ENCODE peak calls at places on chromosomes 13 and 19, in six cellular contexts. One of them, this sample, is unnamed.
A peak's percentile ranks its signal among the peaks of the same experiment; 100 is the strongest.

GRCh38 chr19:5621945-5622464 is 571 bp downstream of the SAFB2 start:
- DNase-seq in pancreas: peak; percentile 30
- DNase-seq in CD8-positive, alpha-beta T cell: peak; percentile 31
- DNase-seq in left ventricle myocardium inferior: no peak
- DNase-seq in Calu3: peak; percentile 1
- DNase-seq in neural progenitor cell: peak; percentile 29
- DNase-seq in this sample: no peak

GRCh38 chr19:4414144-4414799 is 11.8 kb downstream of the CHAF1A start:
- DNase-seq in pancreas: no peak
- DNase-seq in CD8-positive, alpha-beta T cell: no peak
- DNase-seq in left ventricle myocardium inferior: no peak
- DNase-seq in Calu3: no peak
- DNase-seq in neural progenitor cell: no peak
- DNase-seq in this sample: no peak

GRCh38 chr13:95484052-95484451 is 68.5 kb upstream of the CLDN10 start:
- DNase-seq in pancreas: no peak
- DNase-seq in CD8-positive, alpha-beta T cell: no peak
- DNase-seq in left ventricle myocardium inferior: no peak
- DNase-seq in Calu3: no peak
- DNase-seq in neural progenitor cell: no peak
- DNase-seq in this sample: no peak

GRCh38 chr13:105446197-105446596 is 1089.3 kb downstream of the EFNB2 start:
- DNase-seq in pancreas: no peak
- DNase-seq in CD8-positive, alpha-beta T cell: no peak
- DNase-seq in left ventricle myocardium inferior: no peak
- DNase-seq in Calu3: no peak
- DNase-seq in neural progenitor cell: no peak
- DNase-seq in this sample: no peak

GRCh38 chr19:15330801-15331418 is 1.4 kb downstream of the BRD4 start:
- DNase-seq in pancreas: no peak
- DNase-seq in CD8-positive, alpha-beta T cell: no peak
- DNase-seq in left ventricle myocardium inferior: no peak
- DNase-seq in Calu3: no peak
- DNase-seq in neural progenitor cell: peak; percentile 56
- DNase-seq in this sample: peak; percentile 59

GRCh38 chr19:31591258-31591657 is 242.0 kb upstream of the TSHZ3 start:
- DNase-seq in pancreas: no peak
- DNase-seq in CD8-positive, alpha-beta T cell: no peak
- DNase-seq in left ventricle myocardium inferior: no peak
- DNase-seq in Calu3: no peak
- DNase-seq in neural progenitor cell: no peak
- DNase-seq in this sample: no peak

GRCh38 chr19:33311326-33311682 is 9.0 kb upstream of the CEBPA start:
- DNase-seq in pancreas: peak; percentile 64
- DNase-seq in CD8-positive, alpha-beta T cell: no peak
- DNase-seq in left ventricle myocardium inferior: no peak
- DNase-seq in Calu3: peak; percentile 76
- DNase-seq in neural progenitor cell: no peak
- DNase-seq in this sample: no peak

GRCh38 chr19:17576758-17577532 is 21.5 kb downstream of the COLGALT1 start:
- DNase-seq in pancreas: no peak
- DNase-seq in CD8-positive, alpha-beta T cell: no peak
- DNase-seq in left ventricle myocardium inferior: no peak
- DNase-seq in Calu3: no peak
- DNase-seq in neural progenitor cell: peak; percentile 98
- DNase-seq in this sample: no peak

GRCh38 chr13:109381546-109382180 is 404.7 kb downstream of the IRS2 start:
- DNase-seq in pancreas: no peak
- DNase-seq in CD8-positive, alpha-beta T cell: no peak
- DNase-seq in left ventricle myocardium inferior: no peak
- DNase-seq in Calu3: no peak
- DNase-seq in neural progenitor cell: no peak
- DNase-seq in this sample: no peak

GRCh38 chr19:56765107-56765506 is 75.4 kb downstream of the PEG3 start:
- DNase-seq in pancreas: peak; percentile 40
- DNase-seq in CD8-positive, alpha-beta T cell: no peak
- DNase-seq in left ventricle myocardium inferior: peak; percentile 74
- DNase-seq in Calu3: no peak
- DNase-seq in neural progenitor cell: no peak
- DNase-seq in this sample: no peak

GRCh38 chr13:40981361-40981760 is 37.8 kb downstream of the ELF1 start:
- DNase-seq in pancreas: no peak
- DNase-seq in CD8-positive, alpha-beta T cell: no peak
- DNase-seq in left ventricle myocardium inferior: no peak
- DNase-seq in Calu3: no peak
- DNase-seq in neural progenitor cell: no peak
- DNase-seq in this sample: no peak

GRCh38 chr13:49669735-49670309 is 21.5 kb downstream of the EBPL start:
- DNase-seq in pancreas: no peak
- DNase-seq in CD8-positive, alpha-beta T cell: peak; percentile 28
- DNase-seq in left ventricle myocardium inferior: no peak
- DNase-seq in Calu3: peak; percentile 49
- DNase-seq in neural progenitor cell: peak; percentile 77
- DNase-seq in this sample: no peak

GRCh38 chr19:5045956-5046338 is 77.0 kb downstream of the KDM4B start:
- DNase-seq in pancreas: no peak
- DNase-seq in CD8-positive, alpha-beta T cell: no peak
- DNase-seq in left ventricle myocardium inferior: no peak
- DNase-seq in Calu3: no peak
- DNase-seq in neural progenitor cell: no peak
- DNase-seq in this sample: no peak

GRCh38 chr19:44602071-44602470 is 11.3 kb upstream of the IGSF23 start:
- DNase-seq in pancreas: peak; percentile 19
- DNase-seq in CD8-positive, alpha-beta T cell: no peak
- DNase-seq in left ventricle myocardium inferior: no peak
- DNase-seq in Calu3: no peak
- DNase-seq in neural progenitor cell: no peak
- DNase-seq in this sample: no peak

GRCh38 chr13:100381595-100382224 is 206.9 kb downstream of the GGACT start:
- DNase-seq in pancreas: no peak
- DNase-seq in CD8-positive, alpha-beta T cell: no peak
- DNase-seq in left ventricle myocardium inferior: no peak
- DNase-seq in Calu3: no peak
- DNase-seq in neural progenitor cell: no peak
- DNase-seq in this sample: no peak

GRCh38 chr19:11061951-11062350 is 27.3 kb upstream of the LDLR start:
- DNase-seq in pancreas: no peak
- DNase-seq in CD8-positive, alpha-beta T cell: no peak
- DNase-seq in left ventricle myocardium inferior: no peak
- DNase-seq in Calu3: no peak
- DNase-seq in neural progenitor cell: no peak
- DNase-seq in this sample: no peak

GRCh38 chr13:64640002-64640401 is 2590.1 kb downstream of the PCDH9 start:
- DNase-seq in pancreas: no peak
- DNase-seq in CD8-positive, alpha-beta T cell: no peak
- DNase-seq in left ventricle myocardium inferior: no peak
- DNase-seq in Calu3: no peak
- DNase-seq in neural progenitor cell: no peak
- DNase-seq in this sample: no peak

GRCh38 chr13:105202384-105202783 is 1333.1 kb downstream of the EFNB2 start:
- DNase-seq in pancreas: no peak
- DNase-seq in CD8-positive, alpha-beta T cell: no peak
- DNase-seq in left ventricle myocardium inferior: no peak
- DNase-seq in Calu3: no peak
- DNase-seq in neural progenitor cell: peak; percentile 56
- DNase-seq in this sample: no peak

GRCh38 chr19:42420055-42420544 is 7.1 kb downstream of the LIPE start:
- DNase-seq in pancreas: peak; percentile 42
- DNase-seq in CD8-positive, alpha-beta T cell: peak; percentile 82
- DNase-seq in left ventricle myocardium inferior: no peak
- DNase-seq in Calu3: peak; percentile 75
- DNase-seq in neural progenitor cell: peak; percentile 66
- DNase-seq in this sample: peak; percentile 62

GRCh38 chr13:81197483-81197882 is 856.6 kb upstream of the SPRY2 start:
- DNase-seq in pancreas: no peak
- DNase-seq in CD8-positive, alpha-beta T cell: no peak
- DNase-seq in left ventricle myocardium inferior: no peak
- DNase-seq in Calu3: no peak
- DNase-seq in neural progenitor cell: no peak
- DNase-seq in this sample: no peak

GRCh38 chr19:27974082-27974513 is 1238.9 kb downstream of the UQCRFS1 start:
- DNase-seq in pancreas: peak; percentile 23
- DNase-seq in CD8-positive, alpha-beta T cell: no peak
- DNase-seq in left ventricle myocardium inferior: no peak
- DNase-seq in Calu3: peak; percentile 42
- DNase-seq in neural progenitor cell: peak; percentile 70
- DNase-seq in this sample: no peak

GRCh38 chr19:21202865-21203494 is 61.1 kb downstream of the ZNF431 start:
- DNase-seq in pancreas: peak; percentile 18
- DNase-seq in CD8-positive, alpha-beta T cell: no peak
- DNase-seq in left ventricle myocardium inferior: no peak
- DNase-seq in Calu3: no peak
- DNase-seq in neural progenitor cell: peak; percentile 65
- DNase-seq in this sample: no peak
- TF ChIP-seq CTCF in pancreas: peak; percentile 65
- TF ChIP-seq CTCF in CD8-positive, alpha-beta T cell: peak; percentile 73
- TF ChIP-seq CTCF in left ventricle myocardium inferior: peak; percentile 76
- TF ChIP-seq CTCF in Calu3: no peak
- TF ChIP-seq CTCF in neural progenitor cell: peak; percentile 81
- TF ChIP-seq CTCF in this sample: peak; percentile 74

DNA sequence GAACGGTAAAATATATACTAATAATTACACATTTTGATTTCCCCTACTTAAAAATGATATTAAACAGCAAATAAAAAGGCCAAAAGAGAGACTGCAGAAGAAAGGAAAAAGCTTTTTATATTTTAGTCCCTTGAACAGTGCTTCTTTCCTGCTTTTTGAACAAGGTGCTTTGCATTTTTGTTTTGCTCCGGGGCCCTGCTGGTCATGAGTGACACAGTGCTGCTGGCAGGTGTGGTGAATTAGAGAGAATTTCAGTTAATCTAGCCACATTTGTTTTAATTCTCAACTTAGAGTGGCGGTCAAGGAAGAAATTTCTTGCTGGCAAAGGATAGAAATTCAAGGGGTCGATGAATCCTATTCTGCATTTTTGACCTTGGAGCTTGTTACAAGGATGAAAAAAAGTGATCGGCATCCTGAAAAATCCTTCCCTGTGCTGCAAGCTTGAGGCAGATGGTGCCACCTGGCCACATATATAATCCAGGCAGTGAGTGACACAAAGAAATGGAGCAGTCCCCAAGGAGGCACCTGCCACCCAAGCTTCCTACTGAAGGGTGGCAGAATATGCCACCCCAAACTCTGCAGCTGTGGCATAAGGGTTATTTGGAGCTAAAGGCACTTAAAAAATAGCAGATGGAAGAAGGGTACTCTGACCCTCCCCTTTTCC is 15.6 kb downstream of the TMEM272 start:
- DNase-seq in pancreas: no peak
- DNase-seq in CD8-positive, alpha-beta T cell: no peak
- DNase-seq in left ventricle myocardium inferior: no peak
- DNase-seq in Calu3: no peak
- DNase-seq in neural progenitor cell: no peak
- DNase-seq in this sample: no peak
- TF ChIP-seq CTCF in pancreas: no peak
- TF ChIP-seq CTCF in CD8-positive, alpha-beta T cell: no peak
- TF ChIP-seq CTCF in left ventricle myocardium inferior: no peak
- TF ChIP-seq CTCF in Calu3: no peak
- TF ChIP-seq CTCF in neural progenitor cell: no peak
- TF ChIP-seq CTCF in this sample: no peak

DNA sequence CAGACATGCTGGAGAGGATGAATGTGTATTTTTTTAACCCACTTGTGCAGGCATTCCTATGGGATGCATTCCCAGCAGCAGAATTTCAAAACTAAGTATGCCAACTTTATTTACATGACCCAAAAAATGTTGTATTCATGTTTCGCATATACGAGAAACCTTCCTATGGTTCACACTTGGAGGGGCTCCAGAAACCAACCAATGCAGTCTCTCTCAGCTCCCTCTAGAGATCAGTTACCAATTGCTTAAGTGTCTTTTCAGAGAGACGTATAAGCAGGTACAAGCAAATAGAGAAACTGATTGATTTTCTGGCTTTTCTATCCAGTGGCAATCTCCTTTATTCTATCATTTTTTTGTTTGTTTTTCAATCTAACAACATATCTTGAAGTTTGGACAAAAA is 5.5 kb upstream of the PTOV1 start:
- DNase-seq in pancreas: no peak
- DNase-seq in CD8-positive, alpha-beta T cell: no peak
- DNase-seq in left ventricle myocardium inferior: no peak
- DNase-seq in Calu3: no peak
- DNase-seq in neural progenitor cell: no peak
- DNase-seq in this sample: no peak
- TF ChIP-seq CTCF in pancreas: no peak
- TF ChIP-seq CTCF in CD8-positive, alpha-beta T cell: no peak
- TF ChIP-seq CTCF in left ventricle myocardium inferior: no peak
- TF ChIP-seq CTCF in Calu3: no peak
- TF ChIP-seq CTCF in neural progenitor cell: no peak
- TF ChIP-seq CTCF in this sample: no peak

DNA sequence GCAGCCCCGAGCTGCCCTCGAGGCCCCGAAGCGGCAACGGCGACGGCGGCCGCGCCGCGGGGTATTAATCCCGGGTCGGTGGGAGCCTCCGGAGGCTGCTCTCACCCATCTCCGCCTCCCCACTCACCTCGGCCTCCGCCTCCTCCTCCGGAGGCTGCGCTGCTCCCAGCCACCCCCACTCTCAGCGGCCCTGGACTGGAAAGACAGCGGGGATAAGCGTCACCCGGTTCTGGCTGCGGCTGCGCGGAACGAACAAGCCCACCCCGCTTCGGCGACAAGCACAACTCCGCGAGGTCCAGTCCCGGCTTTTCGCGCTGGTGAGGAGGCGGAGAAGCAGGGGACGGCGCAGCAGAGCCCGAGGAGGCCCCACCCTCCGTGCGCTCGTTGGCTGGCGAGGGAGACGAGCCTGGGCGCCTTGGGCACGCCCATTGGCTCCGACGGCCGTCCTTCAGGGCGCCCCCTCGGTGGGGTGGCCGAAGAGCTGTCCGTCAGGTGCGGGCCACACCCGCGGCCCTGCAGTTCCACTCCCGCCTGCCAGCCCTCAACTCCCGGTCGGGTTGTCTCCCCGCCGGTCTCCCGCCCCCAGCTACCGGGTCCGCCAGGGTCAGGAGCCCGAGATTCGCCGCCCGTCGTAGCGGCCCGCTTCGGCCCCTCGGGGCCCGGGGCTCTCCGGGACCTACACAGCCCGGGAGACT is at the start of gene ZMYM5:
- DNase-seq in pancreas: peak; percentile 99
- DNase-seq in CD8-positive, alpha-beta T cell: peak; percentile 95
- DNase-seq in left ventricle myocardium inferior: peak; percentile 99
- DNase-seq in Calu3: peak; percentile 97
- DNase-seq in neural progenitor cell: peak; percentile 100
- DNase-seq in this sample: peak; percentile 94
- TF ChIP-seq CTCF in pancreas: no peak
- TF ChIP-seq CTCF in CD8-positive, alpha-beta T cell: no peak
- TF ChIP-seq CTCF in left ventricle myocardium inferior: no peak
- TF ChIP-seq CTCF in Calu3: no peak
- TF ChIP-seq CTCF in neural progenitor cell: no peak
- TF ChIP-seq CTCF in this sample: no peak

This sample was measured in natural killer cell.